ENCODE peak calls at places on chromosome X, in eight cellular contexts. V, G, X, I, W, F, E and K are unnamed samples.

GRCh38 chrX:38409289-38409688 is 56.9 kb downstream of the OTC start:
- DNase-seq in V (no peak), G (no peak), X (no peak), I (no peak), W (no peak), F (no peak), E (no peak), K (no peak)

GRCh38 chrX:70479197-70479969 is 34.7 kb downstream of the DLG3 start:
- DNase-seq in V (no peak), G (no peak), X (no peak), I (no peak), W (no peak), F (peak), E (no peak), K (no peak)

GRCh38 chrX:153460826-153461225 is 9.6 kb downstream of the HAUS7 start:
- DNase-seq in V (peak), G (peak), X (peak), I (no peak), W (peak), F (peak), E (peak), K (peak)

GRCh38 chrX:129636175-129636681 is 18.5 kb downstream of the APLN start:
- DNase-seq in V (no peak), G (no peak), X (no peak), I (no peak), W (no peak), F (no peak), E (no peak), K (no peak)

GRCh38 chrX:38233891-38234807 is 13.5 kb upstream of the SRPX start:
- DNase-seq in V (no peak), G (no peak), X (peak), I (no peak), W (no peak), F (peak), E (no peak), K (no peak)

GRCh38 chrX:19382500-19383145 is 38.9 kb downstream of the PDHA1 start:
- DNase-seq in V (peak), G (no peak), X (peak), I (no peak), W (peak), F (peak), E (peak), K (peak)

GRCh38 chrX:13489451-13489850 is 80.0 kb upstream of the EGFL6 start:
- DNase-seq in V (no peak), G (no peak), X (peak), I (peak), W (no peak), F (no peak), E (no peak), K (no peak)

GRCh38 chrX:109040057-109040456 is 303.7 kb upstream of the IRS4 start:
- DNase-seq in V (no peak), G (no peak), X (no peak), I (no peak), W (no peak), F (no peak), E (no peak), K (no peak)

GRCh38 chrX:63275127-63275526 is 76.0 kb downstream of the SPIN4 start:
- DNase-seq in V (no peak), G (no peak), X (peak), I (no peak), W (peak), F (no peak), E (no peak), K (no peak)

GRCh38 chrX:129980540-129981206 is 1.8 kb upstream of the BCORL1 start:
- DNase-seq in V (no peak), G (no peak), X (peak), I (peak), W (peak), F (no peak), E (peak), K (no peak)

GRCh38 chrX:38561951-38562719 is 793 bp downstream of the TSPAN7 start:
- DNase-seq in V (no peak), G (peak), X (peak), I (no peak), W (peak), F (no peak), E (peak), K (peak)

GRCh38 chrX:39577976-39578962 is 519.5 kb downstream of the BCOR start:
- DNase-seq in V (no peak), G (no peak), X (no peak), I (no peak), W (no peak), F (peak), E (no peak), K (no peak)

GRCh38 chrX:49269010-49269767 is 404 bp upstream of the PPP1R3F start:
- DNase-seq in V (peak), G (peak), X (peak), I (peak), W (peak), F (peak), E (peak), K (peak)

GRCh38 chrX:2898861-2899512 is 30.2 kb downstream of the ARSD start:
- DNase-seq in V (no peak), G (no peak), X (no peak), I (no peak), W (no peak), F (no peak), E (no peak), K (no peak)

GRCh38 chrX:15350329-15350996 is 15.1 kb upstream of the PIGA start:
- DNase-seq in V (no peak), G (no peak), X (no peak), I (no peak), W (peak), F (no peak), E (no peak), K (no peak)

GRCh38 chrX:916235-916609 is 285.6 kb downstream of the SHOX start:
- DNase-seq in V (no peak), G (no peak), X (no peak), I (no peak), W (no peak), F (no peak), E (no peak), K (no peak)

GRCh38 chrX:38175140-38175539 is 45.5 kb downstream of the SRPX start:
- DNase-seq in V (no peak), G (peak), X (peak), I (no peak), W (peak), F (peak), E (peak), K (peak)

GRCh38 chrX:153782324-153782723 is 1.5 kb downstream of the SRPK3 start:
- DNase-seq in V (peak), G (peak), X (no peak), I (no peak), W (no peak), F (no peak), E (no peak), K (no peak)

GRCh38 chrX:145825896-145826295 is 8.3 kb downstream of the SLITRK2 start:
- DNase-seq in V (no peak), G (no peak), X (peak), I (no peak), W (no peak), F (peak), E (no peak), K (no peak)

GRCh38 chrX:16946361-16946964 is at the start of gene REPS2:
- DNase-seq in V (peak), G (peak), X (peak), I (peak), W (peak), F (peak), E (peak), K (peak)

GRCh38 chrX:102746134-102746584 is 25.6 kb downstream of the GPRASP3 start:
- DNase-seq in V (no peak), G (no peak), X (peak), I (no peak), W (peak), F (no peak), E (no peak), K (no peak)

GRCh38 chrX:151396042-151396826 is 772 bp upstream of the VMA21 start:
- DNase-seq in V (no peak), G (peak), X (peak), I (no peak), W (peak), F (peak), E (no peak), K (peak)

GRCh38 chrX:10193587-10193986 is 36.8 kb downstream of the CLCN4 start:
- DNase-seq in V (no peak), G (no peak), X (no peak), I (no peak), W (no peak), F (no peak), E (no peak), K (no peak)

GRCh38 chrX:2446815-2447214 is 54.0 kb downstream of the DHRSX start:
- DNase-seq in V (no peak), G (no peak), X (peak), I (peak), W (no peak), F (no peak), E (no peak), K (no peak)

GRCh38 chrX:133970021-133970550 is 15.3 kb downstream of the GPC3 start:
- DNase-seq in V (no peak), G (no peak), X (no peak), I (no peak), W (no peak), F (no peak), E (peak), K (no peak)

GRCh38 chrX:136209016-136209738 is 42.0 kb downstream of the MAP7D3 start:
- DNase-seq in V (peak), G (no peak), X (peak), I (no peak), W (peak), F (peak), E (no peak), K (no peak)

GRCh38 chrX:5936438-5936837 is 292.2 kb downstream of the NLGN4X start:
- DNase-seq in V (no peak), G (no peak), X (peak), I (no peak), W (no peak), F (peak), E (no peak), K (no peak)

GRCh38 chrX:38347136-38347535 is 5.3 kb upstream of the OTC start:
- DNase-seq in V (no peak), G (no peak), X (no peak), I (no peak), W (no peak), F (peak), E (no peak), K (no peak)

GRCh38 chrX:10310502-10310901 is 153.7 kb downstream of the CLCN4 start:
- DNase-seq in V (no peak), G (no peak), X (no peak), I (no peak), W (peak), F (no peak), E (no peak), K (peak)

GRCh38 chrX:3713225-3713936 is at the start of gene PRKX:
- DNase-seq in V (peak), G (peak), X (peak), I (peak), W (peak), F (peak), E (peak), K (peak)

GRCh38 chrX:136176399-136176825 is 29.1 kb downstream of the FHL1 start:
- DNase-seq in V (no peak), G (no peak), X (peak), I (no peak), W (no peak), F (peak), E (no peak), K (no peak)

GRCh38 chrX:47623540-47624027 is 3.9 kb upstream of the SYN1 start:
- DNase-seq in V (peak), G (peak), X (peak), I (peak), W (peak), F (no peak), E (no peak), K (peak)